ENCODE peak calls at places on chromosomes 2 and 18, in nine cellular contexts. P, F, B, W, D, Q, S, T and V are unnamed samples. For H3K4me1, the result is how much of the 10 kb centered on the place peaks cover.

GRCh38 chr2:98912221-98912851 is 23.7 kb downstream of the CRACDL start:
- DNase-seq in P (peak), F (no peak), B (peak), W (peak), D (peak), Q (peak), S (peak), T (peak), V (peak)

GRCh38 chr2:64406407-64406774 is 47.6 kb upstream of the LGALSL start:
- DNase-seq in P (peak), F (no peak), B (no peak), W (no peak), D (no peak), Q (peak), S (no peak), T (no peak), V (no peak)

GRCh38 chr2:172445851-172446250 is 18.5 kb downstream of the ITGA6 start:
- DNase-seq in P (no peak), F (no peak), B (no peak), W (no peak), D (peak), Q (no peak), S (no peak), T (no peak), V (peak)

GRCh38 chr18:79402977-79403722 is 7.4 kb downstream of the NFATC1 start:
- DNase-seq in P (peak), F (no peak), B (no peak), W (no peak), D (no peak), Q (peak), S (no peak), T (peak), V (peak)

GRCh38 chr2:188145885-188146284 is 145.8 kb upstream of the GULP1 start:
- DNase-seq in P (no peak), F (no peak), B (no peak), W (no peak), D (no peak), Q (no peak), S (no peak), T (no peak), V (no peak)

GRCh38 chr2:232488097-232488711 is 570 bp upstream of the ECEL1 start:
- DNase-seq in P (no peak), F (no peak), B (no peak), W (no peak), D (no peak), Q (no peak), S (peak), T (no peak), V (no peak)

GRCh38 chr2:165164201-165164600 is 39.6 kb downstream of the SCN3A start:
- DNase-seq in P (no peak), F (no peak), B (peak), W (no peak), D (no peak), Q (no peak), S (no peak), T (no peak), V (no peak)

GRCh38 chr18:51251625-51252024 is 54.1 kb upstream of the MEX3C start:
- DNase-seq in P (no peak), F (peak), B (no peak), W (no peak), D (no peak), Q (no peak), S (no peak), T (no peak), V (no peak)

GRCh38 chr2:18752667-18753422 is 163.5 kb upstream of the NT5C1B start:
- DNase-seq in P (no peak), F (peak), B (no peak), W (no peak), D (peak), Q (no peak), S (no peak), T (no peak), V (peak)

GRCh38 chr18:77207540-77207939 is 42.1 kb upstream of the GALR1 start:
- DNase-seq in P (peak), F (peak), B (peak), W (peak), D (peak), Q (peak), S (peak), T (peak), V (peak)

GRCh38 chr18:76643996-76644395 is 149.0 kb upstream of the ZNF516 start:
- DNase-seq in P (peak), F (no peak), B (no peak), W (no peak), D (no peak), Q (no peak), S (no peak), T (no peak), V (no peak)

GRCh38 chr2:111185496-111186022 is 64.8 kb downstream of the BCL2L11 start:
- DNase-seq in P (no peak), F (no peak), B (no peak), W (no peak), D (no peak), Q (peak), S (no peak), T (peak), V (no peak)

GRCh38 chr2:85179541-85179940 is 46.3 kb downstream of the TCF7L1 start:
- DNase-seq in P (no peak), F (no peak), B (no peak), W (no peak), D (no peak), Q (no peak), S (no peak), T (no peak), V (no peak)

DNA sequence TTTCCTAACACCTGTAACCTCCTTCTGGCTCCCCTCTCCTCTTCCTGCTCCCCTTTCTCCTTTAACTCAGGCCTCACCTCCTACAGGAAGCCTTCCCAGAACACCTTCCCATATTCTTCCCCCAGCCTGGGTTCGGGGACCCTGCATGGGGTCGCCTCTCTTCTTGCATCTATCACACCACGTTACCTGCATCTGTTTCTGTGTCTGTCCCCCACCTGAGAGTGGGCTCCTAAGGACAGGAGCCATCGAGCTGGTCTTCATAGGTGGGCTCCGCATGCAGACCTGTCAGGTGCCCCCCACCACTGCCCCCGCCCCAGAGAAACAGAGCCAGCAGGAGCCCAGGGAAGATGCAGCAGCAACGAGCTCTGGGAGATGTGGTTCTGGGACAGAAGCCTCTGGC is 123.2 kb upstream of the GLI2 start:
- DNase-seq in P (no peak), F (no peak), B (no peak), W (no peak), D (no peak), Q (no peak), S (no peak), T (no peak), V (no peak)
- H3K4me1 ChIP-seq in P (under half), F (under half), B (under half), W (under half), D (under half), Q (under half), S (under half), T (under half), V (under half)

DNA sequence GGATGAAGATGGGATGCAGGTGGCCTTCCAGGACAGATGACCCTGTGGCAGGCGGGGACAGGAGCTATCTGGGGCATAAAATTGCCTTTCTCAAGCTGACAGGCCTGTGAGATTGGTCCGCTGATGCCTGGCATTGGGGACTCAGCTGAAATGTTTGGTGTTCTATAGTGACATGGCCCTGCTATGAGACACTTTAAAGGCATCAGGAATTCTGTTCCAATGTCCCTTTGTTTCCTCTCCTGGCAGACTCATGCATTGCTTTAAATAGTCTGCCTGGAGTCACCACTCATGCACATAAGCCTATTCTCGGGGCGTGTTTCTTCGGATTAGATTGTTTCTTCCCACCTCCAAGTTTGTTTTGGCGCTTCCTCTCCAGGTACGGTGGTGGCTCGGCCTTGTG is 135.8 kb downstream of the ALPK2 start:
- DNase-seq in P (no peak), F (no peak), B (no peak), W (no peak), D (no peak), Q (no peak), S (no peak), T (no peak), V (no peak)
- H3K27ac ChIP-seq in P (peak), F (no peak), B (no peak), W (peak), D (no peak), Q (no peak), S (no peak), T (no peak), V (no peak)

DNA sequence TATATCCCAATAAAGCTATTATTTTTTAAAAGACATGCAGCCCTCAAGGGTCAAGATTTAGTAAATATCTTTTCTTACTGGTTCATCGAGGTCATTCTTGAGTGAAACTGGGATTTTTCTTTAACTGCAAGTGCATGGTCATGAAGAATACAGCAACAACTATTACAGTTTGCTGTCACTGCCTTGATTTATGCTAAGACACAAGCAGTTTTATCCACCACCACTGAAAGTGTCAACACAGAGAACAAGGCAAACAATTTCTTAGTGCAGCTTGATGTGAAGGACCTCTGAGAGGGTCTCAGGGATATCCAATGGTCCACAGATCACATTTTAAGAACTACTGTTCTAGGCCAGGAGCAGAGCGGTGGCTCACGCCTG is 12.1 kb downstream of the SP3 start:
- DNase-seq in P (no peak), F (no peak), B (no peak), W (no peak), D (no peak), Q (no peak), S (no peak), T (no peak), V (no peak)
- H3K4me1 ChIP-seq in P (under half), F (under half), B (under half), W (under half), D (under half), Q (half or more), S (under half), T (half or more), V (under half)

GRCh38 chr2:68316091-68316490 is 3.7 kb downstream of the CNRIP1 start:
- DNase-seq in P (no peak), F (no peak), B (no peak), W (no peak), D (no peak), Q (no peak), S (no peak), T (no peak), V (no peak)

GRCh38 chr2:68320118-68320641 is 431 bp upstream of the CNRIP1 start:
- DNase-seq in P (no peak), F (no peak), B (peak), W (no peak), D (no peak), Q (peak), S (peak), T (no peak), V (peak)

GRCh38 chr2:68319397-68320117 is at the start of gene CNRIP1:
- DNase-seq in P (peak), F (no peak), B (peak), W (peak), D (peak), Q (peak), S (peak), T (peak), V (peak)

GRCh38 chr2:68318686-68319396 is 908 bp downstream of the CNRIP1 start:
- DNase-seq in P (peak), F (no peak), B (no peak), W (no peak), D (peak), Q (peak), S (peak), T (peak), V (no peak)

GRCh38 chr2:68317971-68318685 is 1.6 kb downstream of the CNRIP1 start:
- DNase-seq in P (peak), F (no peak), B (no peak), W (no peak), D (peak), Q (no peak), S (no peak), T (no peak), V (no peak)
- H3K27ac ChIP-seq in P (peak), F (no peak), B (peak), W (no peak), D (peak), Q (peak), S (no peak), T (peak), V (no peak)

GRCh38 chr2:130829020-130829419 is 7.7 kb upstream of the ARHGEF4 start:
- DNase-seq in P (no peak), F (no peak), B (peak), W (peak), D (peak), Q (no peak), S (no peak), T (no peak), V (no peak)
- H3K4me1 ChIP-seq in P (under half), F (under half), B (under half), W (under half), D (under half), Q (under half), S (under half), T (under half), V (under half)

GRCh38 chr2:127084611-127085031 is 22.3 kb downstream of the BIN1 start:
- DNase-seq in P (peak), F (no peak), B (peak), W (no peak), D (no peak), Q (no peak), S (no peak), T (no peak), V (no peak)

GRCh38 chr2:127080941-127081769 is 25.8 kb downstream of the BIN1 start:
- DNase-seq in P (no peak), F (peak), B (no peak), W (no peak), D (peak), Q (peak), S (no peak), T (no peak), V (no peak)

GRCh38 chr2:127083819-127084503 is 23.0 kb downstream of the BIN1 start:
- DNase-seq in P (peak), F (no peak), B (peak), W (no peak), D (peak), Q (peak), S (no peak), T (peak), V (no peak)

GRCh38 chr2:127081826-127082633 is 24.9 kb downstream of the BIN1 start:
- DNase-seq in P (no peak), F (peak), B (no peak), W (no peak), D (peak), Q (peak), S (no peak), T (no peak), V (no peak)

GRCh38 chr2:127082974-127083373 is 24.0 kb downstream of the BIN1 start:
- DNase-seq in P (peak), F (no peak), B (peak), W (no peak), D (peak), Q (no peak), S (no peak), T (no peak), V (no peak)
- H3K27ac ChIP-seq in P (peak), F (no peak), B (no peak), W (no peak), D (no peak), Q (peak), S (no peak), T (no peak), V (no peak)

DNA sequence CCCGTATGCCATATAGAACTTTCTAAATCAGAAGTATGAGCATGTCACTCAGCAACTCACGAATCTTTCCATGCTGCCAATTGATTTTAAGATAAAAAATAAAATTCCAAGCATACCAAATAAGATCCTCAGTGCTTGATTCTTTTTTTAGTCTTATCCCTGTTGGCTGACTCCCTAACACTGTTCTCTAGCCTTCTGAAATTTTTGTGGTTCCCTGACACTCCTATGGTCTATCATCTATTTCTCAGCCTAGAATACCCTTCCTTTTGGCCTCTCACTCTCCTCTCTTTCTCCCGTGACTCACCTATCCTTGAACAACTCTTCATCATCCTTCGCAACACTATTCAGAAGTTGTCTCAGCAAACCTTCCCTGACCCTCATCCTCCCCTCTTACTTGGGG is 50.5 kb downstream of the CCDC141 start:
- DNase-seq in P (no peak), F (no peak), B (no peak), W (no peak), D (no peak), Q (no peak), S (no peak), T (no peak), V (no peak)
- H3K4me1 ChIP-seq in P (under half), F (under half), B (under half), W (under half), D (under half), Q (under half), S (under half), T (under half), V (under half)

DNA sequence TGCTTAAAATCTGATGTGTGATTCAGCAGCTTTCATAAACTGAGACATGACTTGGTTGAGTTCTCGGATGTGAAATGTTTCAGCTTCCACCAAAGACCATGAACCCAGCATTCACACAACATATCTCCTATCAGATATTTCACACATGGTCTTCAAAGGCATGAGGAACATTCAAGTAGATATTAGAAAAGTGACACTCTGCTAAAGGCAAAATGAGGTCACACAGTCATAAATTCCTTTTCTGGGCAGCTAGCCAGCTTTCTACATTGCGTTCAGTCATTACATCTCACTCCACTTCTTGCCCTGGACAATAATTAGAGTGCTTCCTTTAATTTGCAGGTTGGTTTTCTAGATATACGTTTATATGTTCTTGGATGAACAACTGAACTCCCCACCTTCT is 96.7 kb downstream of the GAREM1 start:
- DNase-seq in P (peak), F (no peak), B (peak), W (no peak), D (peak), Q (no peak), S (no peak), T (no peak), V (peak)
- H3K27ac ChIP-seq in P (no peak), F (no peak), B (no peak), W (no peak), D (no peak), Q (no peak), S (no peak), T (no peak), V (no peak)

GRCh38 chr2:127597984-127598380 is 48.0 kb upstream of the GPR17 start:
- DNase-seq in P (peak), F (no peak), B (peak), W (no peak), D (peak), Q (no peak), S (no peak), T (no peak), V (no peak)
- H3K4me1 ChIP-seq in P (under half), F (under half), B (under half), W (under half), D (under half), Q (under half), S (under half), T (under half), V (under half)